ENCODE peak calls at places on chromosome 18, in four cellular contexts. G is RCC 7860, I is GM13976, Z is non-pigmented ciliary epithelial cell. T is an unnamed sample.

GRCh38 chr18:9494778-9495302 is 19.5 kb downstream of the RALBP1 start:
- DNase-seq in G (peak), Z (no peak), I (no peak), T (no peak)

GRCh38 chr18:27845897-27846296 is 331.0 kb downstream of the CDH2 start:
- DNase-seq in I (no peak), G (no peak), Z (peak), T (no peak)

GRCh38 chr18:22399949-22400348 is 17.8 kb downstream of the CTAGE1 start:
- DNase-seq in Z (no peak), G (peak), I (no peak), T (no peak)

GRCh38 chr18:73232933-73233332 is 365.1 kb upstream of the NETO1 start:
- DNase-seq in Z (no peak), G (no peak), I (peak), T (no peak)

GRCh38 chr18:5879479-5879882 is 15.8 kb downstream of the TMEM200C start:
- DNase-seq in G (peak), Z (no peak), I (no peak), T (peak)

GRCh38 chr18:13577091-13577697 is 149.2 kb downstream of the FAM210A start:
- DNase-seq in G (no peak), Z (no peak), I (peak), T (no peak)

GRCh38 chr18:62324917-62325805 is at the start of gene TNFRSF11A:
- DNase-seq in I (peak), G (no peak), Z (no peak), T (no peak)

GRCh38 chr18:8399138-8399537 is 210.1 kb upstream of the RAB12 start:
- DNase-seq in Z (no peak), I (no peak), G (no peak), T (no peak)

GRCh38 chr18:68041327-68041726 is 524.8 kb upstream of the DSEL start:
- DNase-seq in G (no peak), Z (no peak), I (no peak), T (no peak)

GRCh38 chr18:63265322-63265721 is 54.2 kb downstream of the BCL2 start:
- DNase-seq in I (no peak), Z (no peak), G (no peak), T (no peak)

GRCh38 chr18:24395049-24395780 is 2.4 kb downstream of the OSBPL1A start:
- DNase-seq in Z (no peak), G (no peak), I (no peak), T (no peak)

GRCh38 chr18:6024740-6025139 is 129.4 kb upstream of the TMEM200C start:
- DNase-seq in I (no peak), G (no peak), Z (no peak), T (no peak)

GRCh38 chr18:7633171-7633570 is 66.1 kb downstream of the PTPRM start:
- DNase-seq in G (no peak), Z (no peak), I (no peak), T (no peak)

GRCh38 chr18:74114206-74114605 is 33.4 kb downstream of the FBXO15 start:
- DNase-seq in I (no peak), Z (no peak), G (no peak), T (no peak)

GRCh38 chr18:25832008-25832604 is 258.3 kb downstream of the SS18 start:
- DNase-seq in G (peak), I (peak), Z (peak), T (peak)

GRCh38 chr18:12855886-12856285 is 28.2 kb downstream of the PTPN2 start:
- DNase-seq in G (no peak), Z (no peak), I (no peak), T (no peak)

GRCh38 chr18:48825101-48825745 is 125.5 kb downstream of the SMAD7 start:
- DNase-seq in Z (no peak), G (no peak), I (no peak), T (no peak)

GRCh38 chr18:59022167-59022945 is 117.3 kb upstream of the SEC11C start:
- DNase-seq in Z (no peak), I (no peak), G (no peak), T (peak)

GRCh38 chr18:78973357-78974083 is 6.1 kb upstream of the SALL3 start:
- DNase-seq in I (no peak), Z (no peak), G (no peak), T (no peak)

GRCh38 chr18:50819027-50819726 is 639 bp downstream of the MRO start:
- DNase-seq in Z (no peak), G (peak), I (no peak), T (peak)

GRCh38 chr18:58254873-58255511 is 211.0 kb downstream of the NEDD4L start:
- DNase-seq in G (peak), I (no peak), Z (no peak), T (no peak)

GRCh38 chr18:35139517-35139916 is 98.3 kb downstream of the MAPRE2 start:
- DNase-seq in G (no peak), I (no peak), Z (no peak), T (no peak)

GRCh38 chr18:35246831-35247230 is 6.0 kb downstream of the ZNF397 start:
- DNase-seq in I (no peak), Z (no peak), G (no peak), T (no peak)

GRCh38 chr18:76351961-76352581 is 143.0 kb downstream of the ZNF516 start:
- DNase-seq in Z (peak), G (peak), I (no peak), T (no peak)

GRCh38 chr18:48409591-48410094 is 460 bp upstream of the ZBTB7C start:
- DNase-seq in Z (no peak), G (no peak), I (peak), T (peak)